ENCODE peak calls at places on chromosomes 16 and 17, in four cellular contexts. F, R, X and Y are unnamed samples.

GRCh38 chr17:9644910-9645751 is at the start of gene USP43:
- DNase-seq in F (peak; percentile 74), X (peak; percentile 6), R (peak; percentile 84), Y (peak; percentile 78)

GRCh38 chr17:18224428-18225120 is 861 bp upstream of the LLGL1 start:
- DNase-seq in F (peak; percentile 82), R (no peak), X (peak; percentile 60), Y (no peak)

GRCh38 chr16:66905633-66906539 is 12.8 kb downstream of the CDH16 start:
- DNase-seq in F (peak; percentile 55), X (no peak), R (peak; percentile 64), Y (peak; percentile 75)

GRCh38 chr17:71184716-71185115 is 936.1 kb upstream of the SOX9 start:
- DNase-seq in F (no peak), R (peak; percentile 42), X (peak; percentile 58), Y (no peak)

GRCh38 chr17:46821482-46822387 is 3.2 kb upstream of the WNT3 start:
- DNase-seq in F (peak; percentile 64), R (no peak), X (no peak), Y (no peak)

GRCh38 chr17:49979748-49980479 is 10.9 kb downstream of the DLX4 start:
- DNase-seq in F (no peak), R (no peak), X (no peak), Y (no peak)

GRCh38 chr16:35148748-35149147 is 1689.3 kb downstream of the TP53TG3F start:
- DNase-seq in R (no peak), X (no peak), F (no peak), Y (no peak)

GRCh38 chr17:69012895-69013805 is 47.6 kb downstream of the ABCA9 start:
- DNase-seq in F (no peak), X (peak; percentile 80), R (no peak), Y (no peak)

GRCh38 chr17:79114455-79115301 is 40.1 kb downstream of the ENGASE start:
- DNase-seq in F (no peak), R (no peak), X (no peak), Y (peak; percentile 72)

GRCh38 chr17:76845524-76845923 is 22.7 kb upstream of the MGAT5B start:
- DNase-seq in F (no peak), X (peak; percentile 16), R (no peak), Y (no peak)

GRCh38 chr17:2940352-2940751 is 123.1 kb downstream of the OR1D5 start:
- DNase-seq in F (peak; percentile 48), R (no peak), X (no peak), Y (peak; percentile 17)

GRCh38 chr17:60901806-60902205 is 224.2 kb downstream of the BCAS3 start:
- DNase-seq in F (no peak), R (peak; percentile 68), X (peak; percentile 72), Y (no peak)

GRCh38 chr17:37259030-37259735 is 116.6 kb upstream of the C17orf78 start:
- DNase-seq in X (peak; percentile 53), F (no peak), R (peak; percentile 19), Y (no peak)

GRCh38 chr17:48589060-48589830 is 796 bp downstream of the HOXB3 start:
- DNase-seq in F (no peak), X (no peak), R (no peak), Y (no peak)

GRCh38 chr17:35786941-35787432 is 8.5 kb downstream of the MMP28 start:
- DNase-seq in R (no peak), X (peak; percentile 62), F (no peak), Y (no peak)

GRCh38 chr16:11177578-11178130 is 78.3 kb downstream of the SOCS1 start:
- DNase-seq in F (no peak), R (no peak), X (no peak), Y (no peak)

GRCh38 chr16:15032547-15033308 is 23.1 kb downstream of the NTAN1 start:
- DNase-seq in R (no peak), X (no peak), F (no peak), Y (no peak)

GRCh38 chr16:23635958-23636357 is 5.2 kb downstream of the PALB2 start:
- DNase-seq in R (no peak), F (no peak), X (peak; percentile 15), Y (no peak)

GRCh38 chr17:45228121-45228941 is 6.6 kb downstream of the FMNL1 start:
- DNase-seq in F (no peak), R (no peak), X (no peak), Y (no peak)

GRCh38 chr16:86994651-86995171 is 322.5 kb downstream of the C16orf95 start:
- DNase-seq in R (peak; percentile 30), F (no peak), X (peak; percentile 94), Y (peak; percentile 54)

GRCh38 chr16:69626256-69626655 is 60.5 kb downstream of the NFAT5 start:
- DNase-seq in F (no peak), R (no peak), X (peak; percentile 70), Y (no peak)

GRCh38 chr16:67961551-67961957 is 6.9 kb downstream of the SLC12A4 start:
- DNase-seq in X (no peak), R (peak; percentile 96), F (no peak), Y (peak; percentile 45)

GRCh38 chr16:49843758-49844157 is 12.2 kb downstream of the ZNF423 start:
- DNase-seq in F (no peak), R (no peak), X (no peak), Y (no peak)

GRCh38 chr16:30370444-30371247 is at the start of gene TBC1D10B:
- DNase-seq in X (peak; percentile 100), F (peak; percentile 99), R (peak; percentile 100), Y (peak; percentile 99)
- TF ChIP-seq CTCF in X (no peak), F (no peak), R (no peak), Y (no peak)

GRCh38 chr16:88811850-88812736 is at the start of gene APRT:
- DNase-seq in F (peak; percentile 95), R (peak; percentile 97), X (peak; percentile 96), Y (peak; percentile 99)
- TF ChIP-seq CTCF in F (no peak), R (peak; percentile 59), X (no peak), Y (no peak)

GRCh38 chr16:19881783-19882182 is 2.9 kb downstream of the GPRC5B start:
- DNase-seq in F (no peak), R (no peak), X (no peak), Y (no peak)

GRCh38 chr16:19876501-19877059 is 8.1 kb downstream of the GPRC5B start:
- DNase-seq in F (no peak), X (no peak), R (no peak), Y (no peak)

GRCh38 chr16:19878760-19879159 is 5.9 kb downstream of the GPRC5B start:
- DNase-seq in F (no peak), X (no peak), R (no peak), Y (no peak)

GRCh38 chr16:19881028-19881427 is 3.6 kb downstream of the GPRC5B start:
- DNase-seq in F (no peak), R (no peak), X (no peak), Y (no peak)

GRCh38 chr16:19879241-19879792 is 5.3 kb downstream of the GPRC5B start:
- DNase-seq in F (peak; percentile 64), R (peak; percentile 26), X (no peak), Y (peak; percentile 35)
- TF ChIP-seq CTCF in F (no peak), R (no peak), X (no peak), Y (no peak)

GRCh38 chr17:43011728-43012472 is 5.3 kb downstream of the IFI35 start:
- DNase-seq in R (no peak), F (no peak), X (no peak), Y (no peak)
- TF ChIP-seq CTCF in R (no peak), F (no peak), X (no peak), Y (no peak)

DNA sequence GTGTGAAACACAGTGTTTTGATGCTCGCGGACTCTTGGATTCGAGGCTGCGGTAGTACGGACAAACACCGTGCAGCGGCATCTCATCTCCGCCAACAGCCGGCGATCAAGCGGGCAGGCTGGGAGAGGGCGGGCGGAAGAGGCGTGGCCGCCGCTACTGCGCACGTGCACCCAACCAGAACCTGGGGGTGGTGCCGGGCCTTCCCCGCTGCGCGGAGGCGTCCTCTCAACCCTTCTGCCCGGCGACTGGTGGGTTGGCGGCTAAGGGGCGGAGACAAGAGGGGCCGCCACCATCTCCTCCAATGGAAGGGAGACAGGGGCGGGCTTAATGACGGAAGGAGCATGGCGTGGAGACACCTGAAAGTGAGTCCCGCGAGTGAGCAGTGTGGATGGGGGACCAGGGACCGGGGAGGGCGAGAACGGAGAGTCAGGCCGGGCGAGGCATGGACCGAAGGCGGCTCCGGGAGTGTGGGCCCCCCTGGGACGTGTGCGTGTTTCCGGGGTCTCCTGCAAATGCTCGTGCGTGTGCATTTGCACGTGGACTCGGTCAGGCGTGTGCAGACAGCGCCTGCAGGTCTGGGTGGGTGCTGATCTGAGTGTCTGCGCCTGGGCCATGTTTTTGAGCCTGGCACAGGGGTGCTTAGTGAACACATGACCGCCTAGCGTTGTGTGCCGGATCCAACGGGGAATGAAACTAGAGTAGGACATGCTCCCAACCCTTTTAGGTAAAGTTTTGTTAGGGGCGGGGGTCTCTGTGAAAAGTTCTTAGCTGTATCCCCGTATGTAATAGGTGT is at the start of gene DHODH:
- DNase-seq in X (peak; percentile 95), F (peak; percentile 98), R (peak; percentile 99), Y (peak; percentile 99)
- TF ChIP-seq CTCF in X (no peak), F (no peak), R (no peak), Y (no peak)

GRCh38 chr17:15091825-15092224 is 173.3 kb downstream of the PMP22 start:
- DNase-seq in X (peak; percentile 9), F (peak; percentile 25), R (peak; percentile 21), Y (peak; percentile 0)
- TF ChIP-seq CTCF in X (peak; percentile 23), F (no peak), R (peak; percentile 22), Y (no peak)

GRCh38 chr16:56789360-56789759 is 59.4 kb downstream of the NUP93 start:
- DNase-seq in F (no peak), R (peak; percentile 38), X (peak; percentile 38), Y (peak; percentile 59)
- TF ChIP-seq CTCF in F (no peak), R (peak; percentile 38), X (peak; percentile 33), Y (no peak)